ENCODE peak calls at places on chromosomes 13 and 19, in eight cellular contexts. F is GM23248; B is iPS DF 6.9; Q is CD4-positive, CD25-positive, alpha-beta regulatory T cell; T is right cardiac atrium; H is cardiac muscle cell; N is adrenal gland; J is HAP-1. O is an unnamed sample. For H3K4me1 and H3K9me3, the result is how much of the 10 kb centered on the place peaks cover.

GRCh38 chr19:11142528-11143171 is 12.9 kb downstream of the SPC24 start:
- DNase-seq in F (peak), B (no peak), Q (no peak), T (peak), H (peak), N (peak), J (no peak), O (peak)

GRCh38 chr13:26914624-26915023 is 154.0 kb upstream of the GPR12 start:
- DNase-seq in F (no peak), B (no peak), Q (peak), T (no peak), H (peak), N (no peak), J (no peak), O (no peak)

GRCh38 chr19:30896551-30896950 is 452.7 kb downstream of the TSHZ3 start:
- DNase-seq in F (no peak), B (no peak), Q (no peak), T (no peak), H (no peak), N (no peak), J (no peak), O (no peak)

GRCh38 chr13:35923347-35923746 is 207.8 kb downstream of the DCLK1 start:
- DNase-seq in F (peak), B (no peak), Q (no peak), T (peak), H (peak), N (no peak), J (no peak), O (no peak)

GRCh38 chr19:16851031-16851712 is 22.0 kb downstream of the SIN3B start:
- DNase-seq in F (peak), B (no peak), Q (no peak), T (peak), H (no peak), N (no peak), J (no peak), O (no peak)

GRCh38 chr19:34985249-34986022 is 14.7 kb upstream of the GRAMD1A start:
- DNase-seq in F (peak), B (peak), Q (peak), T (peak), H (peak), N (peak), J (no peak), O (no peak)

GRCh38 chr13:106899444-106899843 is 331.5 kb upstream of the ARGLU1 start:
- DNase-seq in F (no peak), B (no peak), Q (no peak), T (no peak), H (no peak), N (no peak), J (no peak), O (no peak)

GRCh38 chr19:57850553-57851017 is 926 bp downstream of the ZNF587 start:
- DNase-seq in F (peak), B (no peak), Q (peak), T (no peak), H (peak), N (no peak), J (peak), O (peak)

GRCh38 chr13:48828962-48829405 is 146.7 kb upstream of the FNDC3A start:
- DNase-seq in F (no peak), B (no peak), Q (no peak), T (no peak), H (no peak), N (no peak), J (no peak), O (no peak)

GRCh38 chr19:2248136-2249009 is 750 bp upstream of the AMH start:
- DNase-seq in F (no peak), B (no peak), Q (no peak), T (peak), H (no peak), N (no peak), J (no peak), O (no peak)

GRCh38 chr19:2249880-2250764 is 999 bp downstream of the AMH start:
- DNase-seq in F (no peak), B (no peak), Q (no peak), T (no peak), H (no peak), N (no peak), J (no peak), O (no peak)

GRCh38 chr19:2247433-2248101 is 1.6 kb upstream of the AMH start:
- DNase-seq in F (no peak), B (no peak), Q (no peak), T (peak), H (no peak), N (no peak), J (no peak), O (no peak)

GRCh38 chr19:2250765-2251576 is 1.8 kb downstream of the AMH start:
- DNase-seq in F (peak), B (no peak), Q (no peak), T (no peak), H (no peak), N (no peak), J (no peak), O (no peak)

GRCh38 chr19:2249010-2249866 is at the start of gene AMH:
- DNase-seq in F (no peak), B (no peak), Q (no peak), T (peak), H (no peak), N (no peak), J (no peak), O (no peak)
- H3K4me1 ChIP-seq in F (under half), B (under half), Q (under half), T (under half), H (under half), N (under half), J (under half), O (under half)

GRCh38 chr19:49427339-49427738 is 2.2 kb downstream of the GFY start:
- DNase-seq in F (no peak), B (no peak), Q (no peak), T (no peak), H (no peak), N (no peak), J (no peak), O (no peak)
- H3K4me3 ChIP-seq in F (no peak), B (no peak), Q (no peak), T (no peak), H (no peak), N (no peak), J (no peak), O (no peak)

GRCh38 chr19:44647144-44647543 is 3.4 kb downstream of the PVR start:
- DNase-seq in F (no peak), B (no peak), Q (no peak), T (peak), H (no peak), N (no peak), J (no peak), O (no peak)

GRCh38 chr19:44646049-44646416 is 2.3 kb downstream of the PVR start:
- DNase-seq in F (no peak), B (no peak), Q (no peak), T (no peak), H (no peak), N (no peak), J (no peak), O (no peak)

GRCh38 chr19:44643605-44644390 is at the start of gene PVR:
- DNase-seq in F (peak), B (no peak), Q (peak), T (peak), H (peak), N (peak), J (peak), O (peak)

GRCh38 chr19:44644391-44645016 is 794 bp downstream of the PVR start:
- DNase-seq in F (peak), B (no peak), Q (no peak), T (no peak), H (no peak), N (no peak), J (peak), O (peak)

GRCh38 chr19:44645407-44646048 is 1.8 kb downstream of the PVR start:
- DNase-seq in F (peak), B (no peak), Q (no peak), T (no peak), H (no peak), N (no peak), J (no peak), O (no peak)
- H3K9me3 ChIP-seq in F (under half), B (under half), Q (under half), T (under half), H (under half), N (under half), J (under half), O (under half)

GRCh38 chr19:2045501-2046045 is 5.5 kb downstream of the MKNK2 start:
- DNase-seq in F (no peak), B (no peak), Q (no peak), T (peak), H (no peak), N (peak), J (no peak), O (no peak)
- H3K4me1 ChIP-seq in F (under half), B (under half), Q (half or more), T (under half), H (under half), N (half or more), J (under half), O (under half)

DNA sequence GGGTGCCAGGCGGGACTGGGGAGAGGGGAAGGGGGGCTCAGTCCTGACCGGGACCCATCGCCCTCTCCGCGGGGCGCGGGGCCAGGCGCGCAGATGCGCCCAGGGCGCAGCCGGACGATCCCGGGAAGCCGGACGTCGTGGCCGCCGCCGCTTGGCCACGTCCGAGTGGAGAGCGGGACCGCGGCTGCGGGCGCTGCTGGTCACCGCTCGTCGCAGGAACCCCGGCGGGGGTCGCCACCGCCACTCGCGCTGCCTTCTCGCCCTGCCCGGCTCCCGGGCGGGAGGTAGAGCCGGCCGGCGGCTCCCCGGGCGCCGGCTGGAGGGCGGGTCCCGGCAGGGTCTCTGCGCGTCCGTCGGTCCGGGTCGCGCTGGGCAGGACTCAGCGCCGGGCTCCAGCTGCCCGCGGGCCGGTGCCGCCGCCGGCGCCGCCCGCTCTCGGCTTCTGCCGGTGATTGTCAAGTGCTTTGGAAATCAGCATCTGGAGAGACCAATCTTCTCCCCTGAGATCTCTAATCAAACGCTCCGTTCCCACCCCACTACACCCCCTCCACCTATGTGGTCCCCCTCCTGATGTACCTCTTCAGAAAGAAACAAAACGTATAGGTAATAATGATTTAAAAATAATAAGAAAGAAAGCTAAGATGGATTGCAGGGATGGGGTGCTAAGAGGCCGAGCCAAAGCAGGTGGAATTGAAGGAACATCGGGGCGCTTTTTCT is 464.4 kb downstream of the ITGBL1 start:
- DNase-seq in F (no peak), B (no peak), Q (no peak), T (no peak), H (no peak), N (no peak), J (no peak), O (no peak)
- H3K4me3 ChIP-seq in F (no peak), B (peak), Q (no peak), T (peak), H (peak), N (no peak), J (no peak), O (no peak)

DNA sequence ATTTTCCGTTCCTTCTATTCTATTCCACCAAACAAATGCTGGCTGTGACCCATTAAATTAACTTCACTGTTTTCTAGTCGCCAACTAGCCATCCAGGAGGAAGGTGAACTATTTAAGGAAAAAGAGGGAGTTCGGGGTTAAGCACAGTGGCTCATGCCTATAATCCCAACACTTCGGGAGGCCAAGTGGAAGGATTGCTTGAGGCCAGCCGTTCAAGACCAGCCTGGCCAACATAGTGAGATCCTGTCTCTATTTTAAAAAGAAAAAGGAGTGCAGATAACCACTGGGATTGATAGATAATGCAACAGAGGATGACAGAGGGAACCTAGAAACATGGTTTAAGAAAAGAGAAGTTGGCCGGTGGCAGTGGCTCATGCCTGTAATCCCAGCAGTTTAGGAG is 44.7 kb downstream of the SPTBN4 start:
- DNase-seq in F (no peak), B (no peak), Q (no peak), T (no peak), H (no peak), N (no peak), J (no peak), O (no peak)
- H3K9me3 ChIP-seq in F (under half), B (under half), Q (under half), T (under half), H (under half), N (under half), J (under half), O (under half)

O was measured in small intestine.